ENCODE peak calls at places on chromosomes 11 and 22, in four cellular contexts. V, W, Y and U are unnamed samples.
A peak's percentile ranks its signal among the peaks of the same experiment; 100 is the strongest.

GRCh38 chr22:49119551-49119952 is 708.1 kb downstream of the BRD1 start:
- DNase-seq in V (no peak), W (no peak), Y (no peak), U (no peak)

GRCh38 chr11:2140411-2141400 is 1.5 kb upstream of the IGF2 start:
- DNase-seq in V (no peak), W (no peak), Y (no peak), U (no peak)

GRCh38 chr22:43911351-43911750 is 12.3 kb upstream of the PNPLA3 start:
- DNase-seq in V (no peak), W (no peak), Y (no peak), U (no peak)

GRCh38 chr22:39910875-39911601 is 10.2 kb downstream of the GRAP2 start:
- DNase-seq in V (no peak), W (no peak), Y (no peak), U (no peak)

GRCh38 chr22:39593061-39593930 is 22.7 kb downstream of the CACNA1I start:
- DNase-seq in V (no peak), W (no peak), Y (no peak), U (no peak)

GRCh38 chr22:41822289-41823057 is 10.4 kb upstream of the SREBF2 start:
- DNase-seq in V (no peak), W (peak; percentile 69), Y (peak; percentile 47), U (peak; percentile 18)

GRCh38 chr11:57626895-57627294 is 22.8 kb downstream of the YPEL4 start:
- DNase-seq in V (no peak), W (no peak), Y (no peak), U (no peak)

GRCh38 chr11:94120946-94121345 is 7.7 kb upstream of the PANX1 start:
- DNase-seq in V (no peak), W (no peak), Y (no peak), U (no peak)

GRCh38 chr11:5928811-5929210 is 13.2 kb upstream of the OR56A3 start:
- DNase-seq in V (no peak), W (no peak), Y (no peak), U (peak; percentile 61)

GRCh38 chr11:44927174-44927661 is 23.5 kb downstream of the TP53I11 start:
- DNase-seq in V (no peak), W (peak; percentile 86), Y (peak; percentile 45), U (no peak)

GRCh38 chr11:114397349-114397982 is 2.8 kb downstream of the C11orf71 start:
- DNase-seq in V (no peak), W (no peak), Y (no peak), U (no peak)

GRCh38 chr11:65352783-65353182 is 1.8 kb upstream of the TIGD3 start:
- DNase-seq in V (no peak), W (no peak), Y (no peak), U (no peak)

GRCh38 chr22:41682033-41682807 is 6.4 kb downstream of the SNU13 start:
- DNase-seq in V (peak; percentile 95), W (no peak), Y (peak; percentile 76), U (peak; percentile 96)

GRCh38 chr11:22244986-22245592 is 52.2 kb downstream of the ANO5 start:
- DNase-seq in V (no peak), W (peak; percentile 1), Y (no peak), U (no peak)

GRCh38 chr11:92941676-92942571 is 27.5 kb upstream of the MTNR1B start:
- DNase-seq in V (no peak), W (peak; percentile 17), Y (no peak), U (no peak)

GRCh38 chr11:94845622-94846021 is 77.5 kb downstream of the AMOTL1 start:
- DNase-seq in V (no peak), W (no peak), Y (no peak), U (no peak)

GRCh38 chr11:125141686-125142535 is 22.6 kb upstream of the PKNOX2 start:
- DNase-seq in V (no peak), W (peak; percentile 41), Y (peak; percentile 37), U (no peak)

GRCh38 chr22:43992331-43992821 is 31.7 kb upstream of the PARVB start:
- DNase-seq in V (no peak), W (peak; percentile 38), Y (no peak), U (no peak)